ENCODE peak calls at places on chromosomes 1 and 21, in five cellular contexts. O, T, G, K and H are unnamed samples.

GRCh38 chr1:99662581-99663208 is 16.8 kb downstream of the PALMD start:
- DNase-seq in O (no peak), T (no peak), G (no peak), K (no peak), H (peak; percentile 81)

GRCh38 chr1:170085089-170085488 is 10.6 kb upstream of the KIFAP3 start:
- DNase-seq in O (no peak), T (no peak), G (no peak), K (no peak), H (no peak)

GRCh38 chr1:75053207-75053606 is 81.0 kb upstream of the LHX8 start:
- DNase-seq in O (no peak), T (no peak), G (no peak), K (peak; percentile 24), H (peak; percentile 4)

GRCh38 chr1:94527447-94528031 is 14.0 kb downstream of the F3 start:
- DNase-seq in O (no peak), T (no peak), G (no peak), K (peak; percentile 21), H (peak; percentile 81)

GRCh38 chr1:110824192-110824591 is 48.8 kb upstream of the CD53 start:
- DNase-seq in O (no peak), T (no peak), G (no peak), K (no peak), H (no peak)

GRCh38 chr1:73910466-73910865 is 287.5 kb downstream of the LRRIQ3 start:
- DNase-seq in O (no peak), T (no peak), G (no peak), K (no peak), H (no peak)

GRCh38 chr1:15430787-15431570 is 7.3 kb upstream of the CTRC start:
- DNase-seq in O (peak; percentile 86), T (peak; percentile 70), G (peak; percentile 100), K (peak; percentile 57), H (peak; percentile 61)

GRCh38 chr1:167627865-167628641 is 2.0 kb upstream of the RCSD1 start:
- DNase-seq in O (no peak), T (no peak), G (no peak), K (no peak), H (no peak)

GRCh38 chr1:156584813-156585212 is 5.3 kb downstream of the TTC24 start:
- DNase-seq in O (peak; percentile 87), T (no peak), G (peak; percentile 81), K (no peak), H (no peak)

GRCh38 chr1:157966034-157966671 is 27.3 kb upstream of the KIRREL1 start:
- DNase-seq in O (no peak), T (no peak), G (no peak), K (no peak), H (peak; percentile 74)

GRCh38 chr1:69976896-69977295 is 228.5 kb downstream of the LRRC40 start:
- DNase-seq in O (no peak), T (no peak), G (no peak), K (no peak), H (peak; percentile 43)

GRCh38 chr1:60679976-60680375 is 402.4 kb upstream of the NFIA start:
- DNase-seq in O (no peak), T (no peak), G (no peak), K (no peak), H (no peak)

GRCh38 chr1:192831706-192832355 is 23.0 kb downstream of the RGS2 start:
- DNase-seq in O (no peak), T (no peak), G (no peak), K (no peak), H (no peak)

GRCh38 chr21:29657228-29657989 is 282.4 kb downstream of the GRIK1 start:
- DNase-seq in O (no peak), T (no peak), G (no peak), K (no peak), H (no peak)

GRCh38 chr1:66353207-66353606 is 180.7 kb upstream of the SGIP1 start:
- DNase-seq in O (peak; percentile 54), T (peak; percentile 60), G (no peak), K (no peak), H (no peak)

GRCh38 chr1:31957701-31958674 is 19.8 kb upstream of the PTP4A2 start:
- DNase-seq in O (no peak), T (no peak), G (no peak), K (no peak), H (no peak)

GRCh38 chr1:149849246-149849946 is 50.0 kb upstream of the BOLA1 start:
- DNase-seq in O (no peak), T (no peak), G (no peak), K (no peak), H (peak; percentile 18)

GRCh38 chr21:42850866-42851391 is 28.4 kb downstream of the WDR4 start:
- DNase-seq in O (peak; percentile 82), T (no peak), G (peak; percentile 91), K (peak; percentile 27), H (peak; percentile 22)

GRCh38 chr1:31306278-31306677 is 9.4 kb downstream of the ZCCHC17 start:
- DNase-seq in O (no peak), T (no peak), G (no peak), K (no peak), H (peak; percentile 96)

GRCh38 chr1:179973198-179974114 is 18.8 kb downstream of the CEP350 start:
- DNase-seq in O (no peak), T (no peak), G (no peak), K (no peak), H (no peak)

GRCh38 chr1:12434174-12434573 is 183.8 kb downstream of the DHRS3 start:
- DNase-seq in O (no peak), T (no peak), G (no peak), K (no peak), H (peak; percentile 55)

GRCh38 chr1:8006037-8006963 is 19.8 kb downstream of the ERRFI1 start:
- DNase-seq in O (no peak), T (no peak), G (no peak), K (no peak), H (peak; percentile 29)

GRCh38 chr1:21280011-21280471 is 10.2 kb downstream of the ECE1 start:
- DNase-seq in O (no peak), T (no peak), G (no peak), K (no peak), H (no peak)

GRCh38 chr1:31910933-31911332 is 27.2 kb downstream of the PTP4A2 start:
- DNase-seq in O (no peak), T (no peak), G (no peak), K (no peak), H (no peak)

GRCh38 chr1:234978397-234979291 is 150.0 kb downstream of the TOMM20 start:
- DNase-seq in O (no peak), T (no peak), G (no peak), K (no peak), H (peak; percentile 91)

GRCh38 chr1:113980120-113980519 is 846 bp downstream of the OLFML3 start:
- DNase-seq in O (no peak), T (no peak), G (no peak), K (no peak), H (no peak)

GRCh38 chr1:150006881-150007401 is 3.6 kb downstream of the OTUD7B start:
- DNase-seq in O (no peak), T (no peak), G (no peak), K (peak; percentile 41), H (peak; percentile 38)

GRCh38 chr1:31372961-31373896 is at the start of gene FABP3:
- DNase-seq in O (peak; percentile 98), T (peak; percentile 72), G (peak; percentile 91), K (no peak), H (peak; percentile 82)

GRCh38 chr21:45306832-45307571 is 19.3 kb upstream of the POFUT2 start:
- DNase-seq in O (no peak), T (no peak), G (no peak), K (no peak), H (peak; percentile 91)

GRCh38 chr1:13922440-13922839 is 222.5 kb downstream of the PRDM2 start:
- DNase-seq in O (no peak), T (no peak), G (no peak), K (no peak), H (no peak)

GRCh38 chr1:155871390-155871789 is 12.0 kb downstream of the SYT11 start:
- DNase-seq in O (no peak), T (no peak), G (no peak), K (no peak), H (no peak)

GRCh38 chr1:20069932-20070331 is at the start of gene PLA2G5:
- DNase-seq in O (no peak), T (no peak), G (peak; percentile 43), K (no peak), H (no peak)

GRCh38 chr1:4460052-4460451 is 194.4 kb upstream of the AJAP1 start:
- DNase-seq in O (no peak), T (no peak), G (no peak), K (no peak), H (no peak)

GRCh38 chr21:44054710-44055109 is 42.6 kb downstream of the TRAPPC10 start:
- DNase-seq in O (no peak), T (no peak), G (no peak), K (no peak), H (peak; percentile 85)

GRCh38 chr1:25082216-25082899 is 149.9 kb downstream of the SYF2 start:
- DNase-seq in O (no peak), T (no peak), G (no peak), K (no peak), H (no peak)

GRCh38 chr1:152487871-152488270 is 22.7 kb upstream of the LCE5A start:
- DNase-seq in O (no peak), T (no peak), G (no peak), K (no peak), H (no peak)
- H2AFZ ChIP-seq in O (no peak overlapping the region), T (no peak overlapping the region), G (no peak overlapping the region), K (no peak overlapping the region), H (no peak overlapping the region)

DNA sequence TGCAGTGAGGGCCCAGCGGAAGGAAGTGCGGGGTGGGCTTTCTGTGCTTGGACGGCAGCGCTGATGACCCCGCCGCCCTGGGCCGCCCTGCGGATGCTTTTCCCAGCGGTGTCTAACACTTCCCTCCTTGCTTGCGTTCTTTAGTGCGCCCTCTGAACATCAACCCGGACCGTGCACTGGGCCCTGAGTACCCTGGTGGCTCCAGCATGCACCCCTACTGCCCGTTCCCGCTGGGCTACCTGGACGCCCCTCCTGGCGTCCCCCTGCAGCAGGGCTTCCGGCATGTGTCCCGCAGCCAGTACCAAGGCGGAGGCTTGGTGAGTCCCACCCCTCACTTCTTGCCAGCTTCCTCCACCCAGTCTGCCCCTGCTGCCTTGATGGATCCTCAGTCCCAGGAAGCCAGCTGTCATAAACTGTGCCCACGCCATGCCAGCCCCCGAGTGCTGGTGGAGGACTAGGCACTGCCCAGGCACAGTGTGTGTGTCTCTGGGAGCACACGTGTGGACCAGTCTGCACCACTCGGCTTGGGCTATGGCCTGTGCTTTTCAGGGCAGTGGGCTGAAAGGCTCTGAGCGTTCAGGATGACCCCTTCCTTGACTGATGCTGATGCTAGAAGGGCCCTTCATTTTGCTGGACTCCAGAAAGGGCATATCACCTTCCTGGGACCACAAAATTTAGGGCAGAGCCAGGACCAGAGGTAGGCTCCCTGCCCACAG is 2.3 kb downstream of the DMRTB1 start:
- DNase-seq in O (no peak), T (no peak), G (no peak), K (no peak), H (no peak)
- H2BK12ac ChIP-seq in O (no peak overlapping the region), T (peak overlapping the region; percentile 96), G (peak overlapping the region; percentile 60), K (no peak overlapping the region), H (no peak overlapping the region)

GRCh38 chr1:117683571-117684285 is 77.9 kb downstream of the TENT5C start:
- DNase-seq in O (no peak), T (no peak), G (no peak), K (no peak), H (peak; percentile 70)
- H2AFZ ChIP-seq in O (no peak overlapping the region), T (no peak overlapping the region), G (no peak overlapping the region), K (no peak overlapping the region), H (no peak overlapping the region)

DNA sequence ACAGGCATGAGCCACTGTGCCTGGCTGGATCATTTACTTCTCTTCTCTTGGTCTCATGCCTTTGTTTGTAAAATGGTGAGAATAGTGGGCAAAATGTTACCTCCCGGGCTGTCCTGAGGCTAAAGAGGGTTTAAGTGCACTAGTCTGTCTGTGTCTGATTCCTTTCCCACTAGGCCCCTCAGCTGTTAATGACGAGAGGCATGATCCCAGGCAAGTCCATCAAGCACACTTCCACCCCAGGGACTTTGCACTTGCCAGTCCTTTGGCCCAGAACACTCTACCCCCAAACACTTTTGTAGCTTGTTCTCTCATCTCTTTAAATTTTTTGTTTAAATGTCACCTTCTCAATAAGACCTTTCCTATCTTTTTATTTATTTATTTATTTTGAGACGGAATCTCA is 13.8 kb upstream of the EPB41 start:
- DNase-seq in O (no peak), T (no peak), G (no peak), K (no peak), H (no peak)
- H2BK12ac ChIP-seq in O (no peak overlapping the region), T (no peak overlapping the region), G (no peak overlapping the region), K (no peak overlapping the region), H (no peak overlapping the region)